ENCODE peak calls at places on chromosomes 4 and X, in seven cellular contexts. One of them, this sample, is unnamed.

GRCh38 chr4:27128431-27128830 is 267.8 kb downstream of the STIM2 start:
- DNase-seq in GM19239: no peak
- DNase-seq in T-helper 2 cell: no peak
- DNase-seq in germinal center: no peak
- DNase-seq in small intestine: no peak
- DNase-seq in non-pigmented ciliary epithelial cell: no peak
- DNase-seq in posterior vena cava: no peak
- DNase-seq in this sample: no peak

GRCh38 chrX:111041018-111041462 is 55.0 kb upstream of the PAK3 start:
- DNase-seq in GM19239: no peak
- DNase-seq in T-helper 2 cell: no peak
- DNase-seq in germinal center: no peak
- DNase-seq in small intestine: no peak
- DNase-seq in non-pigmented ciliary epithelial cell: peak; percentile 82
- DNase-seq in posterior vena cava: no peak
- DNase-seq in this sample: no peak

GRCh38 chr4:169582706-169583105 is 29.7 kb downstream of the NEK1 start:
- DNase-seq in GM19239: no peak
- DNase-seq in T-helper 2 cell: no peak
- DNase-seq in germinal center: no peak
- DNase-seq in small intestine: no peak
- DNase-seq in non-pigmented ciliary epithelial cell: peak; percentile 47
- DNase-seq in posterior vena cava: no peak
- DNase-seq in this sample: no peak

GRCh38 chrX:3638280-3638873 is 75.1 kb downstream of the PRKX start:
- DNase-seq in GM19239: peak; percentile 3
- DNase-seq in T-helper 2 cell: no peak
- DNase-seq in germinal center: peak; percentile 27
- DNase-seq in small intestine: peak; percentile 38
- DNase-seq in non-pigmented ciliary epithelial cell: no peak
- DNase-seq in posterior vena cava: no peak
- DNase-seq in this sample: peak; percentile 32

GRCh38 chr4:25810815-25811690 is 51.7 kb downstream of the SEL1L3 start:
- DNase-seq in GM19239: no peak
- DNase-seq in T-helper 2 cell: no peak
- DNase-seq in germinal center: no peak
- DNase-seq in small intestine: no peak
- DNase-seq in non-pigmented ciliary epithelial cell: no peak
- DNase-seq in posterior vena cava: no peak
- DNase-seq in this sample: no peak

GRCh38 chr4:95563638-95564337 is 15.0 kb upstream of the UNC5C start:
- DNase-seq in GM19239: no peak
- DNase-seq in T-helper 2 cell: no peak
- DNase-seq in germinal center: no peak
- DNase-seq in small intestine: no peak
- DNase-seq in non-pigmented ciliary epithelial cell: no peak
- DNase-seq in posterior vena cava: no peak
- DNase-seq in this sample: no peak

GRCh38 chr4:126807132-126807531 is 825.6 kb upstream of the INTU start:
- DNase-seq in GM19239: no peak
- DNase-seq in T-helper 2 cell: no peak
- DNase-seq in germinal center: no peak
- DNase-seq in small intestine: no peak
- DNase-seq in non-pigmented ciliary epithelial cell: no peak
- DNase-seq in posterior vena cava: no peak
- DNase-seq in this sample: no peak

GRCh38 chr4:2341261-2341841 is 77.1 kb downstream of the ZFYVE28 start:
- DNase-seq in GM19239: no peak
- DNase-seq in T-helper 2 cell: no peak
- DNase-seq in germinal center: no peak
- DNase-seq in small intestine: no peak
- DNase-seq in non-pigmented ciliary epithelial cell: no peak
- DNase-seq in posterior vena cava: peak; percentile 81
- DNase-seq in this sample: no peak

GRCh38 chr4:125115941-125116340 is 198.8 kb upstream of the FAT4 start:
- DNase-seq in GM19239: no peak
- DNase-seq in T-helper 2 cell: no peak
- DNase-seq in germinal center: no peak
- DNase-seq in small intestine: no peak
- DNase-seq in non-pigmented ciliary epithelial cell: peak; percentile 74
- DNase-seq in posterior vena cava: no peak
- DNase-seq in this sample: no peak

GRCh38 chr4:52588097-52588496 is 71.0 kb downstream of the USP46 start:
- DNase-seq in GM19239: peak; percentile 8
- DNase-seq in T-helper 2 cell: no peak
- DNase-seq in germinal center: no peak
- DNase-seq in small intestine: peak; percentile 2
- DNase-seq in non-pigmented ciliary epithelial cell: no peak
- DNase-seq in posterior vena cava: no peak
- DNase-seq in this sample: peak; percentile 67

GRCh38 chrX:81120270-81120935 is 81.3 kb downstream of the HMGN5 start:
- DNase-seq in GM19239: no peak
- DNase-seq in T-helper 2 cell: no peak
- DNase-seq in germinal center: no peak
- DNase-seq in small intestine: peak; percentile 1
- DNase-seq in non-pigmented ciliary epithelial cell: no peak
- DNase-seq in posterior vena cava: no peak
- DNase-seq in this sample: no peak

GRCh38 chrX:56069299-56069941 is 162.7 kb upstream of the KLF8 start:
- DNase-seq in GM19239: no peak
- DNase-seq in T-helper 2 cell: no peak
- DNase-seq in germinal center: no peak
- DNase-seq in small intestine: no peak
- DNase-seq in non-pigmented ciliary epithelial cell: no peak
- DNase-seq in posterior vena cava: peak; percentile 64
- DNase-seq in this sample: no peak

GRCh38 chr4:181656748-181657147 is 586.5 kb upstream of the TENM3 start:
- DNase-seq in GM19239: no peak
- DNase-seq in T-helper 2 cell: no peak
- DNase-seq in germinal center: no peak
- DNase-seq in small intestine: no peak
- DNase-seq in non-pigmented ciliary epithelial cell: no peak
- DNase-seq in posterior vena cava: no peak
- DNase-seq in this sample: no peak

GRCh38 chr4:140266958-140267568 is 106.4 kb upstream of the SCOC start:
- DNase-seq in GM19239: no peak
- DNase-seq in T-helper 2 cell: no peak
- DNase-seq in germinal center: no peak
- DNase-seq in small intestine: no peak
- DNase-seq in non-pigmented ciliary epithelial cell: peak; percentile 94
- DNase-seq in posterior vena cava: no peak
- DNase-seq in this sample: no peak

GRCh38 chr4:26183017-26183416 is 137.8 kb upstream of the RBPJ start:
- DNase-seq in GM19239: no peak
- DNase-seq in T-helper 2 cell: no peak
- DNase-seq in germinal center: no peak
- DNase-seq in small intestine: no peak
- DNase-seq in non-pigmented ciliary epithelial cell: no peak
- DNase-seq in posterior vena cava: no peak
- DNase-seq in this sample: no peak

GRCh38 chrX:9340619-9341304 is 124.1 kb upstream of the TBL1X start:
- DNase-seq in GM19239: no peak
- DNase-seq in T-helper 2 cell: no peak
- DNase-seq in germinal center: peak; percentile 24
- DNase-seq in small intestine: peak; percentile 6
- DNase-seq in non-pigmented ciliary epithelial cell: no peak
- DNase-seq in posterior vena cava: no peak
- DNase-seq in this sample: peak; percentile 20